ENCODE peak calls at places on chromosomes 5 and 9, in nine cellular contexts. One of them, this sample, is unnamed.
A peak's percentile ranks its signal among the peaks of the same experiment; 100 is the strongest.

GRCh38 chr9:25733336-25733982 is 55.2 kb upstream of the TUSC1 start:
- DNase-seq in body of pancreas: no peak
- DNase-seq in testis: no peak
- DNase-seq in Peyer's patch: no peak
- DNase-seq in uterus: no peak
- DNase-seq in sigmoid colon: no peak
- DNase-seq in H1: no peak
- DNase-seq in A549: no peak
- DNase-seq in IMR-90: no peak
- DNase-seq in this sample: no peak

GRCh38 chr5:174573210-174574014 is 151.0 kb upstream of the MSX2 start:
- DNase-seq in testis: no peak
- DNase-seq in uterus: no peak
- DNase-seq in Peyer's patch: no peak
- DNase-seq in sigmoid colon: no peak
- DNase-seq in IMR-90: peak; percentile 19
- DNase-seq in H1: no peak
- DNase-seq in A549: no peak
- DNase-seq in body of pancreas: no peak
- DNase-seq in this sample: no peak

GRCh38 chr5:159826351-159827222 is 89.7 kb upstream of the ADRA1B start:
- DNase-seq in H1: no peak
- DNase-seq in A549: peak; percentile 76
- DNase-seq in body of pancreas: no peak
- DNase-seq in uterus: no peak
- DNase-seq in testis: no peak
- DNase-seq in Peyer's patch: no peak
- DNase-seq in IMR-90: peak; percentile 81
- DNase-seq in sigmoid colon: no peak
- DNase-seq in this sample: no peak

GRCh38 chr9:27198175-27198574 is 89.2 kb downstream of the TEK start:
- DNase-seq in A549: no peak
- DNase-seq in body of pancreas: no peak
- DNase-seq in uterus: no peak
- DNase-seq in testis: no peak
- DNase-seq in IMR-90: peak; percentile 38
- DNase-seq in sigmoid colon: no peak
- DNase-seq in H1: no peak
- DNase-seq in Peyer's patch: no peak
- DNase-seq in this sample: no peak

GRCh38 chr5:58617236-58617635 is 34.4 kb downstream of the RAB3C start:
- DNase-seq in body of pancreas: no peak
- DNase-seq in A549: no peak
- DNase-seq in H1: no peak
- DNase-seq in sigmoid colon: no peak
- DNase-seq in testis: no peak
- DNase-seq in IMR-90: no peak
- DNase-seq in Peyer's patch: no peak
- DNase-seq in uterus: no peak
- DNase-seq in this sample: no peak

GRCh38 chr5:81187885-81188284 is 45.2 kb upstream of the CKMT2 start:
- DNase-seq in testis: no peak
- DNase-seq in uterus: no peak
- DNase-seq in Peyer's patch: no peak
- DNase-seq in A549: no peak
- DNase-seq in body of pancreas: no peak
- DNase-seq in H1: no peak
- DNase-seq in sigmoid colon: no peak
- DNase-seq in IMR-90: no peak
- DNase-seq in this sample: no peak

GRCh38 chr9:91777437-91777836 is 172.6 kb downstream of the ROR2 start:
- DNase-seq in IMR-90: peak; percentile 80
- DNase-seq in A549: no peak
- DNase-seq in Peyer's patch: no peak
- DNase-seq in sigmoid colon: peak; percentile 48
- DNase-seq in uterus: no peak
- DNase-seq in testis: no peak
- DNase-seq in H1: no peak
- DNase-seq in body of pancreas: no peak
- DNase-seq in this sample: no peak

GRCh38 chr5:107700486-107700885 is 29.7 kb upstream of the EFNA5 start:
- DNase-seq in body of pancreas: no peak
- DNase-seq in A549: no peak
- DNase-seq in IMR-90: no peak
- DNase-seq in sigmoid colon: no peak
- DNase-seq in H1: no peak
- DNase-seq in testis: no peak
- DNase-seq in Peyer's patch: no peak
- DNase-seq in uterus: no peak
- DNase-seq in this sample: no peak

GRCh38 chr5:93789173-93790070 is 48.0 kb upstream of the POU5F2 start:
- DNase-seq in Peyer's patch: no peak
- DNase-seq in IMR-90: peak; percentile 88
- DNase-seq in A549: no peak
- DNase-seq in testis: no peak
- DNase-seq in H1: no peak
- DNase-seq in uterus: no peak
- DNase-seq in sigmoid colon: no peak
- DNase-seq in body of pancreas: no peak
- DNase-seq in this sample: no peak

GRCh38 chr5:124735169-124735858 is 11.1 kb downstream of the ZNF608 start:
- DNase-seq in IMR-90: no peak
- DNase-seq in sigmoid colon: no peak
- DNase-seq in A549: no peak
- DNase-seq in Peyer's patch: no peak
- DNase-seq in body of pancreas: no peak
- DNase-seq in H1: no peak
- DNase-seq in uterus: no peak
- DNase-seq in testis: peak; percentile 49
- DNase-seq in this sample: no peak

GRCh38 chr5:54528633-54529032 is 11.1 kb downstream of the SNX18 start:
- DNase-seq in body of pancreas: no peak
- DNase-seq in uterus: no peak
- DNase-seq in H1: no peak
- DNase-seq in testis: no peak
- DNase-seq in sigmoid colon: no peak
- DNase-seq in Peyer's patch: no peak
- DNase-seq in A549: no peak
- DNase-seq in IMR-90: no peak
- DNase-seq in this sample: no peak

GRCh38 chr5:99141534-99142135 is 212.8 kb upstream of the CHD1 start:
- DNase-seq in Peyer's patch: no peak
- DNase-seq in sigmoid colon: no peak
- DNase-seq in A549: no peak
- DNase-seq in uterus: peak; percentile 11
- DNase-seq in body of pancreas: peak; percentile 11
- DNase-seq in testis: no peak
- DNase-seq in IMR-90: no peak
- DNase-seq in H1: no peak
- DNase-seq in this sample: no peak

GRCh38 chr9:26566141-26566540 is 326.5 kb downstream of the CAAP1 start:
- DNase-seq in A549: no peak
- DNase-seq in IMR-90: no peak
- DNase-seq in sigmoid colon: no peak
- DNase-seq in body of pancreas: no peak
- DNase-seq in H1: no peak
- DNase-seq in Peyer's patch: no peak
- DNase-seq in testis: no peak
- DNase-seq in uterus: no peak
- DNase-seq in this sample: no peak

GRCh38 chr9:115099891-115100290 is 18.1 kb downstream of the TNC start:
- DNase-seq in testis: no peak
- DNase-seq in body of pancreas: no peak
- DNase-seq in sigmoid colon: no peak
- DNase-seq in IMR-90: no peak
- DNase-seq in H1: no peak
- DNase-seq in Peyer's patch: no peak
- DNase-seq in A549: no peak
- DNase-seq in uterus: no peak
- DNase-seq in this sample: no peak

GRCh38 chr5:126003309-126003708 is 419.9 kb upstream of the GRAMD2B start:
- DNase-seq in H1: no peak
- DNase-seq in A549: no peak
- DNase-seq in IMR-90: peak; percentile 83
- DNase-seq in sigmoid colon: no peak
- DNase-seq in Peyer's patch: no peak
- DNase-seq in uterus: peak; percentile 53
- DNase-seq in body of pancreas: no peak
- DNase-seq in testis: peak; percentile 63
- DNase-seq in this sample: no peak

GRCh38 chr5:57368010-57368409 is 114.6 kb downstream of the ACTBL2 start:
- DNase-seq in sigmoid colon: no peak
- DNase-seq in body of pancreas: no peak
- DNase-seq in testis: no peak
- DNase-seq in A549: no peak
- DNase-seq in Peyer's patch: no peak
- DNase-seq in uterus: no peak
- DNase-seq in H1: no peak
- DNase-seq in IMR-90: peak; percentile 68
- DNase-seq in this sample: no peak

GRCh38 chr9:136591191-136591752 is 45.4 kb upstream of the NOTCH1 start:
- DNase-seq in Peyer's patch: no peak
- DNase-seq in body of pancreas: no peak
- DNase-seq in uterus: no peak
- DNase-seq in testis: no peak
- DNase-seq in sigmoid colon: no peak
- DNase-seq in IMR-90: no peak
- DNase-seq in A549: no peak
- DNase-seq in H1: no peak
- DNase-seq in this sample: no peak
- H3K27ac ChIP-seq in Peyer's patch: no peak overlapping the region
- H3K27ac ChIP-seq in body of pancreas: no peak overlapping the region
- H3K27ac ChIP-seq in uterus: no peak overlapping the region
- H3K27ac ChIP-seq in testis: no peak overlapping the region
- H3K27ac ChIP-seq in sigmoid colon: no peak overlapping the region
- H3K27ac ChIP-seq in IMR-90: no peak overlapping the region
- H3K27ac ChIP-seq in A549: no peak overlapping the region
- H3K27ac ChIP-seq in H1: no peak overlapping the region
- H3K27ac ChIP-seq in this sample: no peak overlapping the region

GRCh38 chr9:120442280-120442597 is 137.7 kb downstream of the CDK5RAP2 start:
- DNase-seq in IMR-90: no peak
- DNase-seq in Peyer's patch: no peak
- DNase-seq in sigmoid colon: no peak
- DNase-seq in body of pancreas: no peak
- DNase-seq in A549: no peak
- DNase-seq in uterus: no peak
- DNase-seq in H1: no peak
- DNase-seq in testis: no peak
- DNase-seq in this sample: no peak

GRCh38 chr9:120443976-120444375 is 136.0 kb downstream of the CDK5RAP2 start:
- DNase-seq in A549: no peak
- DNase-seq in sigmoid colon: no peak
- DNase-seq in testis: no peak
- DNase-seq in H1: no peak
- DNase-seq in body of pancreas: no peak
- DNase-seq in Peyer's patch: no peak
- DNase-seq in IMR-90: no peak
- DNase-seq in uterus: no peak
- DNase-seq in this sample: no peak

GRCh38 chr9:120441446-120442279 is 138.3 kb downstream of the CDK5RAP2 start:
- DNase-seq in IMR-90: peak; percentile 93
- DNase-seq in testis: no peak
- DNase-seq in body of pancreas: no peak
- DNase-seq in H1: no peak
- DNase-seq in A549: no peak
- DNase-seq in sigmoid colon: no peak
- DNase-seq in Peyer's patch: no peak
- DNase-seq in uterus: no peak
- DNase-seq in this sample: no peak

GRCh38 chr9:120445974-120446373 is 134.0 kb downstream of the CDK5RAP2 start:
- DNase-seq in A549: no peak
- DNase-seq in testis: no peak
- DNase-seq in uterus: no peak
- DNase-seq in IMR-90: no peak
- DNase-seq in H1: no peak
- DNase-seq in sigmoid colon: no peak
- DNase-seq in body of pancreas: no peak
- DNase-seq in Peyer's patch: no peak
- DNase-seq in this sample: no peak

GRCh38 chr9:120443489-120443888 is 136.5 kb downstream of the CDK5RAP2 start:
- DNase-seq in body of pancreas: no peak
- DNase-seq in uterus: no peak
- DNase-seq in IMR-90: peak; percentile 89
- DNase-seq in Peyer's patch: no peak
- DNase-seq in testis: no peak
- DNase-seq in sigmoid colon: no peak
- DNase-seq in H1: no peak
- DNase-seq in A549: no peak
- DNase-seq in this sample: no peak
- TF ChIP-seq CTCF in body of pancreas: no peak
- TF ChIP-seq CTCF in uterus: no peak
- TF ChIP-seq CTCF in IMR-90: no peak
- TF ChIP-seq CTCF in Peyer's patch: no peak
- TF ChIP-seq CTCF in testis: no peak
- TF ChIP-seq CTCF in sigmoid colon: no peak
- TF ChIP-seq CTCF in H1: no peak
- TF ChIP-seq CTCF in A549: no peak
- TF ChIP-seq CTCF in this sample: no peak

GRCh38 chr5:10259916-10260315 is 9.8 kb downstream of the CCT5 start:
- DNase-seq in body of pancreas: no peak
- DNase-seq in IMR-90: no peak
- DNase-seq in sigmoid colon: no peak
- DNase-seq in uterus: no peak
- DNase-seq in H1: no peak
- DNase-seq in testis: no peak
- DNase-seq in A549: no peak
- DNase-seq in Peyer's patch: no peak
- DNase-seq in this sample: no peak
- TF ChIP-seq POLR2A in body of pancreas: no peak
- TF ChIP-seq POLR2A in IMR-90: no peak
- TF ChIP-seq POLR2A in sigmoid colon: no peak
- TF ChIP-seq POLR2A in uterus: no peak
- TF ChIP-seq POLR2A in H1: no peak
- TF ChIP-seq POLR2A in testis: no peak
- TF ChIP-seq POLR2A in A549: no peak
- TF ChIP-seq POLR2A in Peyer's patch: no peak
- TF ChIP-seq POLR2A in this sample: no peak

GRCh38 chr9:127049044-127049443 is 73.4 kb downstream of the ANGPTL2 start:
- DNase-seq in H1: no peak
- DNase-seq in testis: no peak
- DNase-seq in sigmoid colon: peak; percentile 72
- DNase-seq in body of pancreas: no peak
- DNase-seq in uterus: peak; percentile 62
- DNase-seq in A549: peak; percentile 7
- DNase-seq in Peyer's patch: peak; percentile 20
- DNase-seq in IMR-90: peak; percentile 97
- DNase-seq in this sample: no peak
- H3K27ac ChIP-seq in H1: no peak overlapping the region
- H3K27ac ChIP-seq in testis: no peak overlapping the region
- H3K27ac ChIP-seq in sigmoid colon: peak overlapping the region; percentile 53
- H3K27ac ChIP-seq in body of pancreas: no peak overlapping the region
- H3K27ac ChIP-seq in uterus: peak overlapping the region; percentile 65
- H3K27ac ChIP-seq in A549: no peak overlapping the region
- H3K27ac ChIP-seq in Peyer's patch: no peak overlapping the region
- H3K27ac ChIP-seq in IMR-90: peak overlapping the region; percentile 6
- H3K27ac ChIP-seq in this sample: peak overlapping the region; percentile 62

GRCh38 chr9:105425817-105426433 is 21.9 kb upstream of the FSD1L start:
- DNase-seq in H1: no peak
- DNase-seq in sigmoid colon: no peak
- DNase-seq in IMR-90: peak; percentile 47
- DNase-seq in testis: no peak
- DNase-seq in body of pancreas: no peak
- DNase-seq in A549: peak; percentile 55
- DNase-seq in uterus: no peak
- DNase-seq in Peyer's patch: no peak
- DNase-seq in this sample: no peak
- TF ChIP-seq CTCF in H1: peak; percentile 27
- TF ChIP-seq CTCF in sigmoid colon: no peak
- TF ChIP-seq CTCF in IMR-90: peak; percentile 71
- TF ChIP-seq CTCF in testis: peak; percentile 25
- TF ChIP-seq CTCF in body of pancreas: no peak
- TF ChIP-seq CTCF in A549: peak; percentile 66
- TF ChIP-seq CTCF in uterus: peak; percentile 18
- TF ChIP-seq CTCF in Peyer's patch: no peak
- TF ChIP-seq CTCF in this sample: no peak